ENCODE peak calls at places on chromosomes 12 and 14, in six cellular contexts. One of them, this sample, is unnamed.

GRCh38 chr12:48189331-48190125 is 6.1 kb downstream of the CCDC184 start:
- DNase-seq in stimulated activated CD8-positive, alpha-beta memory T cell treated with anti-CD3 and anti-CD28 coated beads, Interleukin-7, amount 100 ng/mL, for 1 hour: peak; percentile 51
- DNase-seq in progenitor cell of endocrine pancreas: peak; percentile 58
- DNase-seq in activated CD8-positive, alpha-beta memory T cell treated with anti-CD3 and anti-CD28 coated beads, Interleukin-2, amount 50 U/mL, for 48 hours: peak; percentile 81
- DNase-seq in Kasumi-1: peak; percentile 77
- DNase-seq in activated CD4-positive, alpha-beta T cell treated with anti-CD3 and anti-CD28 coated beads, Interleukin-2, amount 10 ng/mL, durations not matched to agents 7 days and 5 days: peak; percentile 78
- DNase-seq in this sample: peak; percentile 49

GRCh38 chr14:74577247-74577947 is 34.6 kb downstream of the LTBP2 start:
- DNase-seq in activated CD4-positive, alpha-beta T cell treated with anti-CD3 and anti-CD28 coated beads, Interleukin-2, amount 10 ng/mL, durations not matched to agents 7 days and 5 days: no peak
- DNase-seq in Kasumi-1: no peak
- DNase-seq in progenitor cell of endocrine pancreas: no peak
- DNase-seq in activated CD8-positive, alpha-beta memory T cell treated with anti-CD3 and anti-CD28 coated beads, Interleukin-2, amount 50 U/mL, for 48 hours: no peak
- DNase-seq in stimulated activated CD8-positive, alpha-beta memory T cell treated with anti-CD3 and anti-CD28 coated beads, Interleukin-7, amount 100 ng/mL, for 1 hour: no peak
- DNase-seq in this sample: no peak

GRCh38 chr14:52342849-52343606 is 28.9 kb downstream of the PTGER2 start:
- DNase-seq in activated CD8-positive, alpha-beta memory T cell treated with anti-CD3 and anti-CD28 coated beads, Interleukin-2, amount 50 U/mL, for 48 hours: no peak
- DNase-seq in stimulated activated CD8-positive, alpha-beta memory T cell treated with anti-CD3 and anti-CD28 coated beads, Interleukin-7, amount 100 ng/mL, for 1 hour: no peak
- DNase-seq in progenitor cell of endocrine pancreas: no peak
- DNase-seq in Kasumi-1: no peak
- DNase-seq in activated CD4-positive, alpha-beta T cell treated with anti-CD3 and anti-CD28 coated beads, Interleukin-2, amount 10 ng/mL, durations not matched to agents 7 days and 5 days: no peak
- DNase-seq in this sample: no peak

GRCh38 chr14:72291908-72292688 is 359.9 kb downstream of the RGS6 start:
- DNase-seq in activated CD4-positive, alpha-beta T cell treated with anti-CD3 and anti-CD28 coated beads, Interleukin-2, amount 10 ng/mL, durations not matched to agents 7 days and 5 days: peak; percentile 13
- DNase-seq in progenitor cell of endocrine pancreas: peak; percentile 16
- DNase-seq in stimulated activated CD8-positive, alpha-beta memory T cell treated with anti-CD3 and anti-CD28 coated beads, Interleukin-7, amount 100 ng/mL, for 1 hour: no peak
- DNase-seq in activated CD8-positive, alpha-beta memory T cell treated with anti-CD3 and anti-CD28 coated beads, Interleukin-2, amount 50 U/mL, for 48 hours: no peak
- DNase-seq in Kasumi-1: peak; percentile 68
- DNase-seq in this sample: peak; percentile 24

GRCh38 chr12:53061404-53062010 is 11.6 kb downstream of the TNS2 start:
- DNase-seq in stimulated activated CD8-positive, alpha-beta memory T cell treated with anti-CD3 and anti-CD28 coated beads, Interleukin-7, amount 100 ng/mL, for 1 hour: no peak
- DNase-seq in progenitor cell of endocrine pancreas: no peak
- DNase-seq in activated CD8-positive, alpha-beta memory T cell treated with anti-CD3 and anti-CD28 coated beads, Interleukin-2, amount 50 U/mL, for 48 hours: no peak
- DNase-seq in activated CD4-positive, alpha-beta T cell treated with anti-CD3 and anti-CD28 coated beads, Interleukin-2, amount 10 ng/mL, durations not matched to agents 7 days and 5 days: no peak
- DNase-seq in Kasumi-1: no peak
- DNase-seq in this sample: peak; percentile 92

GRCh38 chr14:70995671-70996070 is 88.4 kb downstream of the PCNX1 start:
- DNase-seq in activated CD8-positive, alpha-beta memory T cell treated with anti-CD3 and anti-CD28 coated beads, Interleukin-2, amount 50 U/mL, for 48 hours: no peak
- DNase-seq in Kasumi-1: no peak
- DNase-seq in activated CD4-positive, alpha-beta T cell treated with anti-CD3 and anti-CD28 coated beads, Interleukin-2, amount 10 ng/mL, durations not matched to agents 7 days and 5 days: no peak
- DNase-seq in progenitor cell of endocrine pancreas: no peak
- DNase-seq in stimulated activated CD8-positive, alpha-beta memory T cell treated with anti-CD3 and anti-CD28 coated beads, Interleukin-7, amount 100 ng/mL, for 1 hour: no peak
- DNase-seq in this sample: peak; percentile 22

GRCh38 chr12:104064842-104065441 is 611 bp downstream of the HCFC2 start:
- DNase-seq in activated CD8-positive, alpha-beta memory T cell treated with anti-CD3 and anti-CD28 coated beads, Interleukin-2, amount 50 U/mL, for 48 hours: peak; percentile 55
- DNase-seq in progenitor cell of endocrine pancreas: no peak
- DNase-seq in stimulated activated CD8-positive, alpha-beta memory T cell treated with anti-CD3 and anti-CD28 coated beads, Interleukin-7, amount 100 ng/mL, for 1 hour: no peak
- DNase-seq in Kasumi-1: no peak
- DNase-seq in activated CD4-positive, alpha-beta T cell treated with anti-CD3 and anti-CD28 coated beads, Interleukin-2, amount 10 ng/mL, durations not matched to agents 7 days and 5 days: no peak
- DNase-seq in this sample: no peak

GRCh38 chr14:67228325-67228984 is 12.8 kb upstream of the PALS1 start:
- DNase-seq in progenitor cell of endocrine pancreas: no peak
- DNase-seq in activated CD8-positive, alpha-beta memory T cell treated with anti-CD3 and anti-CD28 coated beads, Interleukin-2, amount 50 U/mL, for 48 hours: no peak
- DNase-seq in activated CD4-positive, alpha-beta T cell treated with anti-CD3 and anti-CD28 coated beads, Interleukin-2, amount 10 ng/mL, durations not matched to agents 7 days and 5 days: no peak
- DNase-seq in Kasumi-1: no peak
- DNase-seq in stimulated activated CD8-positive, alpha-beta memory T cell treated with anti-CD3 and anti-CD28 coated beads, Interleukin-7, amount 100 ng/mL, for 1 hour: no peak
- DNase-seq in this sample: no peak

GRCh38 chr14:60648169-60648933 is 926 bp downstream of the SIX1 start:
- DNase-seq in stimulated activated CD8-positive, alpha-beta memory T cell treated with anti-CD3 and anti-CD28 coated beads, Interleukin-7, amount 100 ng/mL, for 1 hour: no peak
- DNase-seq in activated CD8-positive, alpha-beta memory T cell treated with anti-CD3 and anti-CD28 coated beads, Interleukin-2, amount 50 U/mL, for 48 hours: no peak
- DNase-seq in activated CD4-positive, alpha-beta T cell treated with anti-CD3 and anti-CD28 coated beads, Interleukin-2, amount 10 ng/mL, durations not matched to agents 7 days and 5 days: no peak
- DNase-seq in progenitor cell of endocrine pancreas: no peak
- DNase-seq in Kasumi-1: no peak
- DNase-seq in this sample: no peak

GRCh38 chr14:105528859-105529505 is 2.6 kb downstream of the TMEM121 start:
- DNase-seq in activated CD8-positive, alpha-beta memory T cell treated with anti-CD3 and anti-CD28 coated beads, Interleukin-2, amount 50 U/mL, for 48 hours: peak; percentile 84
- DNase-seq in activated CD4-positive, alpha-beta T cell treated with anti-CD3 and anti-CD28 coated beads, Interleukin-2, amount 10 ng/mL, durations not matched to agents 7 days and 5 days: no peak
- DNase-seq in Kasumi-1: no peak
- DNase-seq in stimulated activated CD8-positive, alpha-beta memory T cell treated with anti-CD3 and anti-CD28 coated beads, Interleukin-7, amount 100 ng/mL, for 1 hour: no peak
- DNase-seq in progenitor cell of endocrine pancreas: no peak
- DNase-seq in this sample: no peak

GRCh38 chr12:24759155-24759554 is 189.7 kb downstream of the BCAT1 start:
- DNase-seq in progenitor cell of endocrine pancreas: no peak
- DNase-seq in Kasumi-1: no peak
- DNase-seq in activated CD4-positive, alpha-beta T cell treated with anti-CD3 and anti-CD28 coated beads, Interleukin-2, amount 10 ng/mL, durations not matched to agents 7 days and 5 days: no peak
- DNase-seq in stimulated activated CD8-positive, alpha-beta memory T cell treated with anti-CD3 and anti-CD28 coated beads, Interleukin-7, amount 100 ng/mL, for 1 hour: no peak
- DNase-seq in activated CD8-positive, alpha-beta memory T cell treated with anti-CD3 and anti-CD28 coated beads, Interleukin-2, amount 50 U/mL, for 48 hours: no peak
- DNase-seq in this sample: peak; percentile 25

GRCh38 chr14:99460793-99461192 is 19.9 kb downstream of the SETD3 start:
- DNase-seq in stimulated activated CD8-positive, alpha-beta memory T cell treated with anti-CD3 and anti-CD28 coated beads, Interleukin-7, amount 100 ng/mL, for 1 hour: no peak
- DNase-seq in progenitor cell of endocrine pancreas: no peak
- DNase-seq in Kasumi-1: no peak
- DNase-seq in activated CD4-positive, alpha-beta T cell treated with anti-CD3 and anti-CD28 coated beads, Interleukin-2, amount 10 ng/mL, durations not matched to agents 7 days and 5 days: no peak
- DNase-seq in activated CD8-positive, alpha-beta memory T cell treated with anti-CD3 and anti-CD28 coated beads, Interleukin-2, amount 50 U/mL, for 48 hours: no peak
- DNase-seq in this sample: no peak

GRCh38 chr14:98633380-98633779 is 638.6 kb downstream of the BCL11B start:
- DNase-seq in activated CD4-positive, alpha-beta T cell treated with anti-CD3 and anti-CD28 coated beads, Interleukin-2, amount 10 ng/mL, durations not matched to agents 7 days and 5 days: no peak
- DNase-seq in progenitor cell of endocrine pancreas: no peak
- DNase-seq in stimulated activated CD8-positive, alpha-beta memory T cell treated with anti-CD3 and anti-CD28 coated beads, Interleukin-7, amount 100 ng/mL, for 1 hour: no peak
- DNase-seq in Kasumi-1: no peak
- DNase-seq in activated CD8-positive, alpha-beta memory T cell treated with anti-CD3 and anti-CD28 coated beads, Interleukin-2, amount 50 U/mL, for 48 hours: no peak
- DNase-seq in this sample: peak; percentile 7

GRCh38 chr12:115103884-115104883 is 420.2 kb upstream of the TBX3 start:
- DNase-seq in activated CD4-positive, alpha-beta T cell treated with anti-CD3 and anti-CD28 coated beads, Interleukin-2, amount 10 ng/mL, durations not matched to agents 7 days and 5 days: no peak
- DNase-seq in progenitor cell of endocrine pancreas: no peak
- DNase-seq in stimulated activated CD8-positive, alpha-beta memory T cell treated with anti-CD3 and anti-CD28 coated beads, Interleukin-7, amount 100 ng/mL, for 1 hour: no peak
- DNase-seq in activated CD8-positive, alpha-beta memory T cell treated with anti-CD3 and anti-CD28 coated beads, Interleukin-2, amount 50 U/mL, for 48 hours: no peak
- DNase-seq in Kasumi-1: no peak
- DNase-seq in this sample: no peak

GRCh38 chr12:50249464-50250229 is 33.7 kb downstream of the LIMA1 start:
- DNase-seq in progenitor cell of endocrine pancreas: no peak
- DNase-seq in stimulated activated CD8-positive, alpha-beta memory T cell treated with anti-CD3 and anti-CD28 coated beads, Interleukin-7, amount 100 ng/mL, for 1 hour: no peak
- DNase-seq in activated CD8-positive, alpha-beta memory T cell treated with anti-CD3 and anti-CD28 coated beads, Interleukin-2, amount 50 U/mL, for 48 hours: no peak
- DNase-seq in activated CD4-positive, alpha-beta T cell treated with anti-CD3 and anti-CD28 coated beads, Interleukin-2, amount 10 ng/mL, durations not matched to agents 7 days and 5 days: no peak
- DNase-seq in Kasumi-1: no peak
- DNase-seq in this sample: no peak

GRCh38 chr12:4763549-4763948 is 43.3 kb downstream of the GALNT8 start:
- DNase-seq in activated CD8-positive, alpha-beta memory T cell treated with anti-CD3 and anti-CD28 coated beads, Interleukin-2, amount 50 U/mL, for 48 hours: no peak
- DNase-seq in activated CD4-positive, alpha-beta T cell treated with anti-CD3 and anti-CD28 coated beads, Interleukin-2, amount 10 ng/mL, durations not matched to agents 7 days and 5 days: no peak
- DNase-seq in stimulated activated CD8-positive, alpha-beta memory T cell treated with anti-CD3 and anti-CD28 coated beads, Interleukin-7, amount 100 ng/mL, for 1 hour: no peak
- DNase-seq in progenitor cell of endocrine pancreas: no peak
- DNase-seq in Kasumi-1: no peak
- DNase-seq in this sample: peak; percentile 32

GRCh38 chr14:39015360-39015961 is 87.6 kb downstream of the SEC23A start:
- DNase-seq in activated CD4-positive, alpha-beta T cell treated with anti-CD3 and anti-CD28 coated beads, Interleukin-2, amount 10 ng/mL, durations not matched to agents 7 days and 5 days: peak; percentile 40
- DNase-seq in progenitor cell of endocrine pancreas: no peak
- DNase-seq in stimulated activated CD8-positive, alpha-beta memory T cell treated with anti-CD3 and anti-CD28 coated beads, Interleukin-7, amount 100 ng/mL, for 1 hour: no peak
- DNase-seq in activated CD8-positive, alpha-beta memory T cell treated with anti-CD3 and anti-CD28 coated beads, Interleukin-2, amount 50 U/mL, for 48 hours: no peak
- DNase-seq in Kasumi-1: peak; percentile 86
- DNase-seq in this sample: peak; percentile 84

GRCh38 chr12:93434305-93434704 is 7.4 kb downstream of the UBE2N start:
- DNase-seq in progenitor cell of endocrine pancreas: no peak
- DNase-seq in Kasumi-1: no peak
- DNase-seq in activated CD8-positive, alpha-beta memory T cell treated with anti-CD3 and anti-CD28 coated beads, Interleukin-2, amount 50 U/mL, for 48 hours: no peak
- DNase-seq in activated CD4-positive, alpha-beta T cell treated with anti-CD3 and anti-CD28 coated beads, Interleukin-2, amount 10 ng/mL, durations not matched to agents 7 days and 5 days: no peak
- DNase-seq in stimulated activated CD8-positive, alpha-beta memory T cell treated with anti-CD3 and anti-CD28 coated beads, Interleukin-7, amount 100 ng/mL, for 1 hour: no peak
- DNase-seq in this sample: no peak